ENCODE peak calls at places on chromosome X, in five cellular contexts. H is CD8-positive, alpha-beta memory T cell; C is colonic mucosa; I is ovary; J is aorta. M is an unnamed sample.
A peak's percentile ranks its signal among the peaks of the same experiment; 100 is the strongest.

GRCh38 chrX:101749436-101749835 is 89.8 kb upstream of the ARMCX2 start:
- DNase-seq in H (no peak), J (no peak), I (no peak), C (no peak), M (no peak)

GRCh38 chrX:11724122-11725017 is 33.7 kb upstream of the MSL3 start:
- DNase-seq in C (no peak), I (no peak), H (no peak), J (no peak), M (no peak)

GRCh38 chrX:97683256-97683655 is 799.5 kb downstream of the RPA4 start:
- DNase-seq in C (no peak), I (no peak), J (no peak), H (no peak), M (peak; percentile 40)

GRCh38 chrX:18149454-18149853 is 71.2 kb downstream of the BEND2 start:
- DNase-seq in H (no peak), C (no peak), I (no peak), J (no peak), M (no peak)

GRCh38 chrX:143429831-143430230 is 87.4 kb downstream of the SPANXN3 start:
- DNase-seq in H (no peak), J (no peak), I (no peak), C (no peak), M (no peak)

GRCh38 chrX:64580035-64580434 is 184.8 kb upstream of the MTMR8 start:
- DNase-seq in I (no peak), J (no peak), C (no peak), H (no peak), M (no peak)

GRCh38 chrX:118720058-118720707 is 7.2 kb upstream of the IL13RA1 start:
- DNase-seq in I (no peak), H (no peak), J (no peak), C (no peak), M (no peak)

GRCh38 chrX:131734621-131735020 is 190.7 kb downstream of the OR13H1 start:
- DNase-seq in C (peak; percentile 89), H (no peak), I (peak; percentile 88), J (peak; percentile 84), M (no peak)

GRCh38 chrX:7147978-7148824 is at the start of gene PUDP:
- DNase-seq in I (peak; percentile 89), J (peak; percentile 93), H (peak; percentile 74), C (peak; percentile 88), M (peak; percentile 83)

GRCh38 chrX:134604701-134605271 is 53.5 kb downstream of the PLAC1 start:
- DNase-seq in J (no peak), I (peak; percentile 44), H (no peak), C (no peak), M (no peak)

GRCh38 chrX:915427-916234 is 285.0 kb downstream of the SHOX start:
- DNase-seq in C (no peak), I (no peak), J (no peak), H (no peak), M (no peak)

GRCh38 chrX:135170877-135171519 is at the start of gene CT55:
- DNase-seq in J (no peak), I (no peak), C (no peak), H (no peak), M (no peak)

GRCh38 chrX:105331244-105331643 is 110.8 kb upstream of the TEX13A start:
- DNase-seq in I (no peak), C (no peak), J (no peak), H (no peak), M (no peak)

GRCh38 chrX:155242300-155242699 is 22.0 kb downstream of the RAB39B start:
- DNase-seq in H (no peak), C (no peak), I (no peak), J (no peak), M (no peak)

GRCh38 chrX:72634321-72634720 is 61.7 kb upstream of the HDAC8 start:
- DNase-seq in I (no peak), C (no peak), H (no peak), J (no peak), M (no peak)

GRCh38 chrX:44305921-44306320 is 37.6 kb downstream of the EFHC2 start:
- DNase-seq in J (no peak), H (no peak), I (no peak), C (peak; percentile 26), M (peak; percentile 19)

GRCh38 chrX:96889726-96890125 is 6.0 kb downstream of the RPA4 start:
- DNase-seq in J (no peak), H (no peak), C (no peak), I (no peak), M (no peak)

GRCh38 chrX:118855681-118856310 is 32.2 kb downstream of the ZCCHC12 start:
- DNase-seq in J (no peak), C (no peak), H (no peak), I (no peak), M (no peak)

GRCh38 chrX:67784712-67785111 is 240.9 kb downstream of the AR start:
- DNase-seq in C (no peak), I (no peak), J (no peak), H (no peak), M (no peak)

DNA sequence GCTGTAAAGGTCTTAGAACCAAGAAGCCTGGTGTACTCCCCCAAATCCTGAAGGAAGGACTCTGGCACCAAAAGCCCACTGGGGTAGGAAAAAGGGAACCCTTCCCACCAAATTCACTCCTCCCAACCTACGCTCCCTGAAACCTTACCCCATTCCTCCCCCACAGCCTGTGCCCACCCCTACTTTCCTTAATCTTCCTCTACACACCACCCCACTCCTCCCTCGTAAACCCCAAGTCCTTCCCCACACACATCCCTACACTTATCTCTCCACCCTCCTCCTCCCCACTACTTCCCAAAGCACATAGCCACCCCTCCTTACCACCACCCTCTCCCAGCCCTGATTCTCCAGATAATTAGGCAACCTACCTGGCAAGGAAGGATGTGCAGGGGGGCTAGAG is 1.7 kb downstream of the ZMYM3 start:
- DNase-seq in J (no peak), C (no peak), H (no peak), I (no peak), M (no peak)
- H3K4me3 ChIP-seq in J (no peak overlapping the region), C (no peak overlapping the region), H (no peak overlapping the region), I (no peak overlapping the region), M (no peak overlapping the region)

GRCh38 chrX:2701600-2701999 is 10.5 kb downstream of the CD99 start:
- DNase-seq in C (no peak), H (no peak), I (no peak), J (no peak), M (no peak)
- H3K4me1 ChIP-seq in C (peaks cover 11% of the 10 kb centered on the region), H (peaks cover 90% of the 10 kb centered on the region), I (peaks cover 18% of the 10 kb centered on the region), J (peaks cover 4% of the 10 kb centered on the region), M (peaks cover 38% of the 10 kb centered on the region)

GRCh38 chrX:47992669-47993068 is 11.1 kb downstream of the ZNF182 start:
- DNase-seq in C (no peak), J (no peak), H (no peak), I (no peak), M (no peak)
- H3K9me3 ChIP-seq in C (no peaks in the 10 kb centered on the region), J (no peaks in the 10 kb centered on the region), H (no peaks in the 10 kb centered on the region), I (peaks cover 9% of the 10 kb centered on the region), M (no peaks in the 10 kb centered on the region)

GRCh38 chrX:45505214-45505613 is 304.5 kb upstream of the DIPK2B start:
- DNase-seq in H (peak; percentile 1), I (no peak), J (no peak), C (no peak), M (no peak)
- H3K4me3 ChIP-seq in H (no peak overlapping the region), I (no peak overlapping the region), J (no peak overlapping the region), C (no peak overlapping the region), M (no peak overlapping the region)

DNA sequence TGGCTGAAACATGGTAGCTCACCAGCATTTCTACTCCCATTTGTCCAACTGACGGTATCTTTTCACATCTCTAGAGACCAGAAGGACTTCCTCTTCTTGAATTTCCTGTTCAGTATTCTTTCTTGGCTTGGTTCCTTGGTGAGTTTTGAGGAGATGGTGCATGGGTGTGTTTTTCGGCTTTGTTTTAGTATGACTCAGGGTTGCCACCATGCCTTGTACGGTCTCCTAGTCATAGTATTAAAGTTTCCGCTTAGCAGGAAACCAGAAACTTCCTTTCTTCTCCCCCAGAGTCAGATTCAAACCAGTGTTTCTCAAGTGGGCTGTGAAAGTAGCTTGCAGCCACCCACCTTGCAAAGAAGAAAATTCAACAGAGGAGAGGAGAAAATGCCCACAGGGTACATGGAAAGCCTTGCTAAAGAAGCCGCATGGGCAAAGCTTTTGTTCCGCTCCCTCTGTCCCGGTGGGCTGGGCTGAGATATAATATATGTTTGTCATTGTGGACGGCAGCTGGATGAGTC is 5.7 kb downstream of the CD99 start:
- DNase-seq in J (no peak), I (no peak), C (no peak), H (no peak), M (no peak)
- H3K4me1 ChIP-seq in J (peaks cover 4% of the 10 kb centered on the region), I (peaks cover 22% of the 10 kb centered on the region), C (peaks cover 8% of the 10 kb centered on the region), H (peaks cover 88% of the 10 kb centered on the region), M (peaks cover 20% of the 10 kb centered on the region)

M was measured in mucosa of descending colon.